ENCODE peak calls at places on chromosomes 4 and X, in nine cellular contexts. F is astrocyte; E is GM23248; D is effector memory CD4-positive, alpha-beta T cell; U is PC-9; O is body of pancreas; L is transverse colon; C is brain microvascular endothelial cell; W is heart right ventricle. B is an unnamed sample. For H3K27me3, the result is how much of the 10 kb centered on the place peaks cover.

GRCh38 chrX:115539841-115540240 is 21.1 kb upstream of the PLS3 start:
- DNase-seq in F (no peak), E (no peak), D (no peak), U (no peak), O (no peak), L (no peak), C (peak), W (no peak), B (no peak)

GRCh38 chr4:37825943-37826281 is 574 bp upstream of the PGM2 start:
- DNase-seq in F (no peak), E (no peak), D (no peak), U (no peak), O (no peak), L (peak), C (peak), W (no peak), B (no peak)

GRCh38 chrX:155048997-155049619 is 21.8 kb downstream of the CMC4 start:
- DNase-seq in F (no peak), E (peak), D (peak), U (peak), O (peak), L (peak), C (peak), W (no peak), B (no peak)

GRCh38 chrX:149274516-149275105 is 230.5 kb downstream of the IDS start:
- DNase-seq in F (peak), E (peak), D (no peak), U (no peak), O (no peak), L (no peak), C (peak), W (no peak), B (no peak)

GRCh38 chr4:189940178-189941004 is at the start of gene FRG1:
- DNase-seq in F (peak), E (peak), D (peak), U (peak), O (peak), L (peak), C (peak), W (peak), B (peak)

GRCh38 chrX:21658152-21658737 is at the start of gene KLHL34:
- DNase-seq in F (no peak), E (peak), D (no peak), U (no peak), O (no peak), L (peak), C (no peak), W (no peak), B (no peak)

GRCh38 chr4:15506464-15506863 is 36.8 kb downstream of the CC2D2A start:
- DNase-seq in F (peak), E (peak), D (no peak), U (no peak), O (no peak), L (no peak), C (peak), W (no peak), B (no peak)

GRCh38 chrX:146863566-146863965 is 49.0 kb upstream of the CXorf51A start:
- DNase-seq in F (no peak), E (no peak), D (no peak), U (no peak), O (no peak), L (no peak), C (peak), W (no peak), B (no peak)

GRCh38 chr4:38914859-38915258 is 47.3 kb downstream of the FAM114A1 start:
- DNase-seq in F (no peak), E (no peak), D (no peak), U (no peak), O (no peak), L (no peak), C (no peak), W (no peak), B (no peak)

GRCh38 chr4:83552085-83552484 is 16.2 kb downstream of the GPAT3 start:
- DNase-seq in F (no peak), E (peak), D (no peak), U (peak), O (no peak), L (no peak), C (no peak), W (no peak), B (no peak)

GRCh38 chr4:14879643-14880042 is 122.6 kb upstream of the CPEB2 start:
- DNase-seq in F (no peak), E (no peak), D (no peak), U (peak), O (no peak), L (no peak), C (no peak), W (no peak), B (no peak)

GRCh38 chr4:139011220-139011950 is 4.2 kb upstream of the NOCT start:
- DNase-seq in F (no peak), E (no peak), D (no peak), U (no peak), O (no peak), L (peak), C (no peak), W (no peak), B (no peak)

GRCh38 chr4:5928241-5928640 is 35.4 kb upstream of the CRMP1 start:
- DNase-seq in F (no peak), E (no peak), D (no peak), U (no peak), O (no peak), L (no peak), C (no peak), W (no peak), B (no peak)

GRCh38 chr4:121554377-121554776 is 142.4 kb downstream of the ANXA5 start:
- DNase-seq in F (no peak), E (peak), D (no peak), U (no peak), O (no peak), L (no peak), C (no peak), W (no peak), B (no peak)

GRCh38 chr4:184787766-184788503 is 37.8 kb downstream of the ACSL1 start:
- DNase-seq in F (no peak), E (no peak), D (no peak), U (no peak), O (no peak), L (no peak), C (no peak), W (no peak), B (no peak)

GRCh38 chr4:1416948-1417260 is 10.7 kb upstream of the NKX1-1 start:
- DNase-seq in F (no peak), E (no peak), D (no peak), U (no peak), O (no peak), L (no peak), C (no peak), W (no peak), B (no peak)

GRCh38 chr4:53720776-53721175 is 129.5 kb upstream of the LNX1 start:
- DNase-seq in F (no peak), E (no peak), D (no peak), U (no peak), O (no peak), L (no peak), C (no peak), W (no peak), B (no peak)

GRCh38 chrX:47030339-47030738 is 47.9 kb upstream of the RGN start:
- DNase-seq in F (peak), E (peak), D (no peak), U (peak), O (peak), L (no peak), C (peak), W (no peak), B (no peak)

GRCh38 chr4:125547842-125548241 is 233.1 kb downstream of the FAT4 start:
- DNase-seq in F (no peak), E (peak), D (no peak), U (no peak), O (no peak), L (no peak), C (no peak), W (no peak), B (no peak)

GRCh38 chr4:176393306-176394013 is 73.7 kb downstream of the SPCS3 start:
- DNase-seq in F (no peak), E (no peak), D (no peak), U (no peak), O (no peak), L (no peak), C (no peak), W (no peak), B (no peak)

GRCh38 chr4:108172780-108173598 is 4.3 kb upstream of the LEF1 start:
- DNase-seq in F (peak), E (peak), D (peak), U (no peak), O (peak), L (peak), C (no peak), W (peak), B (no peak)

GRCh38 chr4:159150380-159150779 is 47.5 kb downstream of the RAPGEF2 start:
- DNase-seq in F (no peak), E (no peak), D (no peak), U (no peak), O (no peak), L (no peak), C (no peak), W (no peak), B (no peak)

GRCh38 chr4:181364504-181364903 is 878.7 kb upstream of the TENM3 start:
- DNase-seq in F (peak), E (no peak), D (no peak), U (no peak), O (no peak), L (no peak), C (no peak), W (no peak), B (no peak)

GRCh38 chr4:6405417-6405747 is 67.0 kb downstream of the PPP2R2C start:
- DNase-seq in F (no peak), E (no peak), D (no peak), U (no peak), O (no peak), L (no peak), C (no peak), W (no peak), B (no peak)

GRCh38 chrX:131441033-131441432 is 102.8 kb upstream of the OR13H1 start:
- DNase-seq in F (no peak), E (no peak), D (no peak), U (peak), O (peak), L (no peak), C (no peak), W (no peak), B (no peak)

GRCh38 chr4:8260656-8261111 is 8.9 kb upstream of the HTRA3 start:
- DNase-seq in F (peak), E (peak), D (no peak), U (no peak), O (peak), L (peak), C (peak), W (no peak), B (no peak)

GRCh38 chrX:33041141-33041540 is 170.2 kb downstream of the DMD start:
- DNase-seq in F (no peak), E (no peak), D (no peak), U (no peak), O (no peak), L (no peak), C (no peak), W (no peak), B (no peak)

GRCh38 chr4:169730564-169730963 is 27.2 kb downstream of the HPF1 start:
- DNase-seq in F (no peak), E (no peak), D (no peak), U (no peak), O (no peak), L (no peak), C (no peak), W (no peak), B (no peak)

GRCh38 chrX:118594697-118595420 is 99.2 kb downstream of the DOCK11 start:
- DNase-seq in F (no peak), E (no peak), D (no peak), U (no peak), O (no peak), L (no peak), C (no peak), W (no peak), B (no peak)

GRCh38 chrX:130575831-130576404 is 174.1 kb downstream of the RBMX2 start:
- DNase-seq in F (peak), E (peak), D (no peak), U (no peak), O (peak), L (peak), C (peak), W (peak), B (peak)

GRCh38 chrX:71637253-71637618 is 18.9 kb upstream of the CXCR3 start:
- DNase-seq in F (peak), E (peak), D (no peak), U (no peak), O (no peak), L (no peak), C (no peak), W (no peak), B (no peak)

GRCh38 chrX:17697191-17697590 is 40.1 kb upstream of the SCML1 start:
- DNase-seq in F (peak), E (peak), D (no peak), U (peak), O (no peak), L (no peak), C (no peak), W (no peak), B (no peak)

GRCh38 chr4:185721190-185721948 is 90.6 kb downstream of the SORBS2 start:
- DNase-seq in F (no peak), E (no peak), D (no peak), U (no peak), O (no peak), L (no peak), C (no peak), W (no peak), B (no peak)

DNA sequence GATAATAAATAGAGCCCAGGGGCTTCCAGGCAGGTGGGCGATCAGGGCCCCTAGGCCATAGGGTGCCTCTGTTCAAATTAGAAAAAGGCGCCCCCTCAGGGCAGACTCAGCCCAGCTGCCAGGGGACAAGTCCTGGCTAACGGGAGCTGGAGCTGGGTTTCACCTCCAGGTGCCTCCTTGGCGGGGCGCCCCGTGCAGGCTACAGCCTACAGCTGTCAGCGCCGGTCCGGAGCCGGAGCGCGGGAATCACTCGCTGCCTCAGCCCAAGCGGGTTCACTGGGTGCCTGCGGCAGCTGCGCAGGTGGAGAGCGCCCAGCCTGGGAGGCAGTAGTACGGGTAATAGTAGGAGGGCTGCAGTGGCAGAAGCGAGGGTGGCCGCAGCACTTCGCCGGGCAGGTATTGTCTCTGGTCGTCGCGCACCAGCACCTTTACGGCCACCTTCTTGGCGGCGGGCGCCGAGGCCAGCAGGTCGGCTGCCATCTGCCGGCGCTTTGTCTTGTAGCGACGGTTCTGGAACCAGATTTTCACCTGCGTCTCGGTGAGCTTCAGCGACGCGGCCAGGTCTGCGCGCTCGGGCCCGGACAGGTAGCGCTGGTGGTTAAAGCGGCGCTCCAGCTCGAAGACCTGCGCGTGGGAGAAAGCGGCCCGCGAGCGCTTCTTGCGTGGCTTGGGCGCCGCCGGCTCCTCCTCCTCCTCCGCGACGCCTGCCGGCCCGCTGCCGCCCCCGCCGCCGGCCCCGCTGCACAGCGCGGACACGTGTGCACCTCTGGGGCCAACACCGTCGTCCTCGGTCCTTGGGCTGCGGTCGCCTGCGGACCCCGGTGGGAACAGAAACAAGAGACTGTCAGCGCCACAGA is 2.4 kb downstream of the NKX3-2 start:
- DNase-seq in F (no peak), E (no peak), D (no peak), U (no peak), O (peak), L (peak), C (no peak), W (no peak), B (no peak)
- H3K27me3 ChIP-seq in F (half or more), E (half or more), D (half or more), U (under half), O (half or more), L (half or more), C (half or more), W (half or more), B (half or more)

GRCh38 chrX:108306086-108306485 is 132.1 kb downstream of the COL4A6 start:
- DNase-seq in F (peak), E (peak), D (no peak), U (no peak), O (no peak), L (no peak), C (no peak), W (no peak), B (no peak)
- H3K27ac ChIP-seq in F (no peak), E (no peak), D (no peak), U (no peak), O (no peak), L (no peak), C (no peak), W (no peak), B (no peak)

GRCh38 chrX:137032378-137032694 is 1.5 kb downstream of the GPR101 start:
- DNase-seq in F (no peak), E (no peak), D (no peak), U (no peak), O (no peak), L (no peak), C (no peak), W (no peak), B (no peak)

GRCh38 chrX:137032841-137033773 is 688 bp downstream of the GPR101 start:
- DNase-seq in F (no peak), E (no peak), D (no peak), U (no peak), O (no peak), L (no peak), C (no peak), W (no peak), B (no peak)

GRCh38 chrX:137028699-137029098 is 5.1 kb downstream of the GPR101 start:
- DNase-seq in F (no peak), E (no peak), D (no peak), U (no peak), O (no peak), L (no peak), C (no peak), W (no peak), B (no peak)

GRCh38 chrX:137031517-137032377 is 2.0 kb downstream of the GPR101 start:
- DNase-seq in F (peak), E (peak), D (peak), U (no peak), O (no peak), L (peak), C (peak), W (peak), B (no peak)

GRCh38 chrX:137031039-137031438 is 2.8 kb downstream of the GPR101 start:
- DNase-seq in F (no peak), E (no peak), D (no peak), U (no peak), O (no peak), L (no peak), C (no peak), W (no peak), B (no peak)
- H3K27me3 ChIP-seq in F (under half), E (under half), D (under half), U (half or more), O (under half), L (half or more), C (under half), W (under half), B (under half)

GRCh38 chr4:106245176-106245575 is 70.8 kb downstream of the TBCK start:
- DNase-seq in F (no peak), E (no peak), D (no peak), U (peak), O (no peak), L (no peak), C (no peak), W (no peak), B (no peak)
- H3K27ac ChIP-seq in F (no peak), E (no peak), D (no peak), U (peak), O (no peak), L (no peak), C (no peak), W (no peak), B (no peak)

GRCh38 chr4:4521069-4521468 is 20.8 kb downstream of the STX18 start:
- DNase-seq in F (no peak), E (no peak), D (no peak), U (no peak), O (no peak), L (no peak), C (no peak), W (no peak), B (no peak)

GRCh38 chr4:4521767-4522166 is 20.1 kb downstream of the STX18 start:
- DNase-seq in F (no peak), E (no peak), D (no peak), U (no peak), O (no peak), L (no peak), C (no peak), W (no peak), B (no peak)

GRCh38 chr4:4524364-4524763 is 17.5 kb downstream of the STX18 start:
- DNase-seq in F (no peak), E (peak), D (peak), U (no peak), O (no peak), L (no peak), C (no peak), W (no peak), B (no peak)

GRCh38 chr4:4518747-4519146 is 23.1 kb downstream of the STX18 start:
- DNase-seq in F (no peak), E (no peak), D (no peak), U (no peak), O (no peak), L (no peak), C (no peak), W (no peak), B (no peak)

DNA sequence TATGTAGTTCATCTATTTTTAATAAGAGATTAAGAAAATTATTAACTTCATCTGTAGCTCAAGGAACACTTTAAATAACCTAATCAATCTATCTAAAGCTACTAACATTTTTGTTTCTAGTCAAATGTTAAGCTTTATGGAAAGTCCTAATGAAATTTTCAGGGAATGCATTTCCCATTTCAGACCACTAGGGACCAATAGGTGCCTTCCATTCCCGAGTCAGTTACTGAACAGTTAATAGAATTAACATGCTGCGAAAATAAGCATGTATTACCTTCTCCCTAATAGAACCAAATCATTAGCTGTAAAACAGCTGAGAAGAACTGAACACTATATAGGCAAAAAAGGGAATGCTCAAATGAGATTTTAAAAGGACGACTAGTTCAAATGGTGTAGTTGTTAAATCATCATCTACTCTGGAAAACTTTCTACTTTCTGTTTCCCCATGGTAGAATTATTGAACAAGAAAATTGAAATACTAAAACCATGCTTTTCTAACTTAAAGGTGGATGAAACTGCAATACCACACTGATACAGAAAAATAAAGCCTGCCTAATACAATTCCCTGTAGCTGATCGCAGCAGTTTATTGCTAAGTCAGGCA is 22.5 kb downstream of the STX18 start:
- DNase-seq in F (no peak), E (peak), D (no peak), U (no peak), O (no peak), L (no peak), C (no peak), W (no peak), B (no peak)
- H3K27me3 ChIP-seq in F (under half), E (under half), D (under half), U (under half), O (under half), L (under half), C (under half), W (under half), B (under half)

GRCh38 chr4:24975505-24975904 is 55.2 kb downstream of the LGI2 start:
- DNase-seq in F (no peak), E (no peak), D (no peak), U (no peak), O (peak), L (no peak), C (no peak), W (no peak), B (no peak)

GRCh38 chr4:24980064-24980690 is 50.6 kb downstream of the LGI2 start:
- DNase-seq in F (peak), E (peak), D (no peak), U (peak), O (peak), L (peak), C (peak), W (no peak), B (peak)

GRCh38 chr4:24978291-24979072 is 52.3 kb downstream of the LGI2 start:
- DNase-seq in F (no peak), E (peak), D (no peak), U (no peak), O (peak), L (no peak), C (no peak), W (no peak), B (no peak)

GRCh38 chr4:24984602-24985532 is 45.9 kb downstream of the LGI2 start:
- DNase-seq in F (no peak), E (no peak), D (no peak), U (no peak), O (no peak), L (no peak), C (no peak), W (no peak), B (no peak)

DNA sequence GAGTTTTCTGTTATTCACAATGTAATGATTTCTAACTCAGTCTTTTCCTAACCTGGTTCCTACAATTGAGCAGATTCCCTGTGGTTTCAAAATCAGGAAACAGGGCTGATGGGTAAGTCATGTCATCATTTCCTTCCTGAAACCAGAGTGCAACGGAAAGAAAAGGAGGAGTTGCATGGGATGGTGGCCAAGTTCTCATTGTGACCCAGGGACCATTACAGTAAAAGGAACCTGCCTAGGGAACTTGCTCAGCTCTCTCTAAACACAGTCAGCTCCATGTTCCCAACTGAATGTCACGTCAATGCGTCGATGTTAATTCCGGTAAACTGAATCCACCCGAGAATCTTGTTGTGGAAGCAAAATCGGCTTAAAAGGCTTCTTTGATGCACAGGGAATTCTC is 51.2 kb downstream of the LGI2 start:
- DNase-seq in F (no peak), E (peak), D (no peak), U (no peak), O (peak), L (peak), C (no peak), W (no peak), B (no peak)
- H3K27ac ChIP-seq in F (no peak), E (peak), D (no peak), U (no peak), O (no peak), L (peak), C (no peak), W (peak), B (peak)